ENCODE peak calls at places on chromosomes 2 and 18, in four cellular contexts. K is stimulated activated CD4-positive, alpha-beta T cell treated with anti-CD3 and anti-CD28 coated beads, TNF-alpha, amount 100 ng/mL, for 4 hours; L is adrenal gland; H is osteocyte. O is an unnamed sample.

GRCh38 chr18:36692909-36693308 is 135.9 kb downstream of the TPGS2 start:
- DNase-seq in K (no peak), L (no peak), H (no peak), O (no peak)

GRCh38 chr2:202149155-202149762 is 76.2 kb downstream of the KIAA2012 start:
- DNase-seq in K (no peak), L (peak; percentile 24), H (no peak), O (peak; percentile 28)

GRCh38 chr18:28814365-28814764 is 637.4 kb upstream of the CDH2 start:
- DNase-seq in K (no peak), L (no peak), H (no peak), O (no peak)

GRCh38 chr18:76922107-76922506 is 99.8 kb downstream of the ZNF236 start:
- DNase-seq in K (no peak), L (peak; percentile 41), H (no peak), O (peak; percentile 33)

GRCh38 chr18:45340884-45341283 is 274.4 kb upstream of the SLC14A2 start:
- DNase-seq in K (no peak), L (no peak), H (no peak), O (no peak)

GRCh38 chr2:127419112-127419430 is 844 bp downstream of the PROC start:
- DNase-seq in K (no peak), L (no peak), H (no peak), O (no peak)

GRCh38 chr18:8084160-8084559 is 517.0 kb downstream of the PTPRM start:
- DNase-seq in K (no peak), L (peak; percentile 24), H (no peak), O (peak; percentile 91)

GRCh38 chr2:33373986-33374385 is 102.5 kb upstream of the RASGRP3 start:
- DNase-seq in K (no peak), L (no peak), H (no peak), O (no peak)

GRCh38 chr2:234963785-234964615 is 12.2 kb downstream of the SH3BP4 start:
- DNase-seq in K (no peak), L (peak; percentile 80), H (no peak), O (no peak)

GRCh38 chr2:101675512-101675911 is 22.0 kb upstream of the MAP4K4 start:
- DNase-seq in K (no peak), L (no peak), H (peak; percentile 4), O (no peak)

GRCh38 chr2:26897807-26898479 is 50.0 kb downstream of the DPYSL5 start:
- DNase-seq in K (no peak), L (no peak), H (peak; percentile 11), O (no peak)

GRCh38 chr2:68152651-68153347 is 4.9 kb upstream of the PNO1 start:
- DNase-seq in K (no peak), L (no peak), H (no peak), O (no peak)

GRCh38 chr2:84441036-84441435 is 18.0 kb downstream of the SUCLG1 start:
- DNase-seq in K (no peak), L (no peak), H (no peak), O (no peak)

GRCh38 chr2:203830294-203831055 is 37.1 kb upstream of the CTLA4 start:
- DNase-seq in K (no peak), L (no peak), H (no peak), O (no peak)

GRCh38 chr2:165256618-165257017 is 17.4 kb downstream of the SCN2A start:
- DNase-seq in K (no peak), L (no peak), H (no peak), O (no peak)

GRCh38 chr2:30694286-30695055 is 112.8 kb downstream of the CAPN13 start:
- DNase-seq in K (no peak), L (peak; percentile 5), H (peak; percentile 32), O (no peak)

GRCh38 chr18:76374330-76375281 is 120.4 kb downstream of the ZNF516 start:
- DNase-seq in K (no peak), L (no peak), H (no peak), O (no peak)

GRCh38 chr2:97991081-97991856 is 4.5 kb downstream of the TMEM131 start:
- DNase-seq in K (no peak), L (no peak), H (no peak), O (no peak)

GRCh38 chr2:94861308-94862152 is 9.7 kb upstream of the TEKT4 start:
- DNase-seq in K (no peak), L (no peak), H (peak; percentile 82), O (no peak)

GRCh38 chr18:73366713-73367112 is 498.9 kb upstream of the NETO1 start:
- DNase-seq in K (no peak), L (no peak), H (no peak), O (no peak)

GRCh38 chr2:19255481-19255880 is 102.9 kb downstream of the OSR1 start:
- DNase-seq in K (no peak), L (no peak), H (no peak), O (no peak)

GRCh38 chr2:176665086-176665485 is 395.8 kb downstream of the MTX2 start:
- DNase-seq in K (no peak), L (no peak), H (no peak), O (no peak)

GRCh38 chr2:169302364-169302763 is 60.0 kb downstream of the LRP2 start:
- DNase-seq in K (no peak), L (no peak), H (no peak), O (no peak)

GRCh38 chr18:70068981-70069380 is 121.3 kb upstream of the CD226 start:
- DNase-seq in K (no peak), L (no peak), H (no peak), O (no peak)

GRCh38 chr2:1972428-1972827 is 228.1 kb upstream of the PXDN start:
- DNase-seq in K (no peak), L (no peak), H (peak; percentile 91), O (no peak)

GRCh38 chr2:232528746-232529445 is 2.9 kb downstream of the CHRND start:
- DNase-seq in K (no peak), L (no peak), H (no peak), O (no peak)

GRCh38 chr18:27673861-27674260 is 488.8 kb upstream of the CHST9 start:
- DNase-seq in K (no peak), L (no peak), H (no peak), O (no peak)

GRCh38 chr2:119460076-119460475 is 28.4 kb downstream of the TMEM37 start:
- DNase-seq in K (no peak), L (no peak), H (no peak), O (no peak)

GRCh38 chr2:62999905-63000304 is 50.7 kb upstream of the OTX1 start:
- DNase-seq in K (no peak), L (peak; percentile 18), H (no peak), O (no peak)

GRCh38 chr18:55479656-55480420 is 108.2 kb downstream of the TCF4 start:
- DNase-seq in K (no peak), L (no peak), H (no peak), O (no peak)

GRCh38 chr2:174972924-174973323 is 32.3 kb downstream of the CHN1 start:
- DNase-seq in K (no peak), L (no peak), H (no peak), O (no peak)

GRCh38 chr2:109139844-109140396 is 10.9 kb downstream of the SH3RF3 start:
- DNase-seq in K (no peak), L (no peak), H (no peak), O (no peak)

GRCh38 chr2:133918141-133918540 is 335.7 kb upstream of the MGAT5 start:
- DNase-seq in K (no peak), L (no peak), H (no peak), O (no peak)

GRCh38 chr18:59810183-59810582 is 89.6 kb upstream of the PMAIP1 start:
- DNase-seq in K (no peak), L (no peak), H (no peak), O (no peak)